ENCODE peak calls at places on chromosomes 6 and 20, in five cellular contexts. L is stimulated activated CD4-positive, alpha-beta T cell treated with anti-CD3 and anti-CD28 coated beads, Interleukin-4, amount 100 ng/mL, for 4 hours; Y is endothelial cell of umbilical vein; N is right cardiac atrium; B is mesenchymal stem cell. P is an unnamed sample.
A peak's percentile ranks its signal among the peaks of the same experiment; 100 is the strongest.

GRCh38 chr6:45472383-45472782 is 94.6 kb upstream of the SUPT3H start:
- DNase-seq in B (peak; percentile 57), L (no peak), Y (no peak), N (peak; percentile 48), P (no peak)

GRCh38 chr20:52923123-52923543 is 49.0 kb upstream of the TSHZ2 start:
- DNase-seq in Y (no peak), B (peak; percentile 97), N (no peak), L (no peak), P (no peak)

GRCh38 chr6:101830501-101831031 is 437.1 kb downstream of the GRIK2 start:
- DNase-seq in Y (no peak), N (no peak), B (peak; percentile 59), L (no peak), P (no peak)

GRCh38 chr20:5127204-5127858 is 523 bp downstream of the CDS2 start:
- DNase-seq in N (peak; percentile 71), B (peak; percentile 66), L (peak; percentile 62), Y (peak; percentile 56), P (peak; percentile 46)

GRCh38 chr6:46972521-46972920 is 50.8 kb upstream of the ADGRF5 start:
- DNase-seq in Y (no peak), N (no peak), B (no peak), L (no peak), P (no peak)

GRCh38 chr6:159715168-159715567 is 12.1 kb upstream of the WTAP start:
- DNase-seq in N (no peak), Y (no peak), L (no peak), B (no peak), P (no peak)

GRCh38 chr6:99522531-99522930 is 7.3 kb upstream of the USP45 start:
- DNase-seq in N (no peak), L (no peak), B (peak; percentile 77), Y (no peak), P (no peak)

GRCh38 chr20:54623923-54624569 is 148.7 kb downstream of the DOK5 start:
- DNase-seq in L (no peak), N (no peak), B (no peak), Y (peak; percentile 8), P (no peak)

GRCh38 chr20:51958636-51959542 is 156.6 kb upstream of the SALL4 start:
- DNase-seq in L (no peak), N (no peak), B (peak; percentile 47), Y (peak; percentile 85), P (no peak)

GRCh38 chr20:13396036-13396435 is 175.0 kb downstream of the ISM1 start:
- DNase-seq in L (no peak), Y (no peak), B (peak; percentile 30), N (no peak), P (no peak)

GRCh38 chr20:47332381-47333206 is 23.9 kb downstream of the ZMYND8 start:
- DNase-seq in N (no peak), Y (no peak), L (no peak), B (no peak), P (no peak)

GRCh38 chr20:52493177-52493711 is 301.7 kb upstream of the ZFP64 start:
- DNase-seq in Y (peak; percentile 94), B (peak; percentile 87), N (peak; percentile 55), L (peak; percentile 14), P (peak; percentile 14)

GRCh38 chr6:156849806-156850205 is 72.6 kb downstream of the ARID1B start:
- DNase-seq in Y (no peak), B (no peak), L (no peak), N (no peak), P (no peak)

GRCh38 chr6:25553502-25553901 is 98.5 kb upstream of the SCGN start:
- DNase-seq in N (no peak), L (no peak), Y (no peak), B (no peak), P (no peak)

GRCh38 chr6:6886160-6886885 is 221.4 kb upstream of the RREB1 start:
- DNase-seq in Y (no peak), N (peak; percentile 64), L (no peak), B (no peak), P (no peak)

GRCh38 chr6:157561929-157562810 is 181.2 kb downstream of the ZDHHC14 start:
- DNase-seq in N (no peak), Y (no peak), L (no peak), B (no peak), P (no peak)